ENCODE peak calls at places on chromosomes 5 and 9, in ten cellular contexts. B, C, F, Z, I, P, V, G, E and M are unnamed samples.

GRCh38 chr5:180003145-180003544 is 68.4 kb downstream of the RNF130 start:
- DNase-seq in B (no peak), C (no peak), F (no peak), Z (no peak), I (no peak), P (no peak), V (no peak), G (no peak), E (no peak), M (no peak)

GRCh38 chr5:140509898-140510297 is 37.6 kb upstream of the EIF4EBP3 start:
- DNase-seq in B (no peak), C (no peak), F (no peak), Z (no peak), I (no peak), P (no peak), V (no peak), G (no peak), E (no peak), M (no peak)

GRCh38 chr5:93756372-93756771 is 15.0 kb upstream of the POU5F2 start:
- DNase-seq in B (no peak), C (no peak), F (no peak), Z (no peak), I (no peak), P (no peak), V (no peak), G (no peak), E (no peak), M (no peak)

GRCh38 chr5:181047921-181048320 is 7.9 kb downstream of the BTNL9 start:
- DNase-seq in B (no peak), C (no peak), F (no peak), Z (no peak), I (no peak), P (no peak), V (no peak), G (no peak), E (no peak), M (no peak)

GRCh38 chr5:144026286-144026685 is 144.2 kb downstream of the YIPF5 start:
- DNase-seq in B (no peak), C (no peak), F (no peak), Z (no peak), I (no peak), P (no peak), V (no peak), G (no peak), E (no peak), M (no peak)

GRCh38 chr9:124251188-124251587 is 6.6 kb upstream of the NEK6 start:
- DNase-seq in B (no peak), C (no peak), F (no peak), Z (no peak), I (no peak), P (no peak), V (peak), G (no peak), E (no peak), M (no peak)

GRCh38 chr9:123548749-123549545 is 192.9 kb downstream of the CRB2 start:
- DNase-seq in B (no peak), C (no peak), F (no peak), Z (no peak), I (no peak), P (no peak), V (no peak), G (no peak), E (no peak), M (no peak)

GRCh38 chr5:4095918-4096630 is 500.4 kb downstream of the IRX1 start:
- DNase-seq in B (no peak), C (no peak), F (no peak), Z (no peak), I (no peak), P (no peak), V (no peak), G (no peak), E (no peak), M (no peak)

GRCh38 chr9:113988385-113988784 is 89.7 kb downstream of the AMBP start:
- DNase-seq in B (no peak), C (no peak), F (no peak), Z (no peak), I (no peak), P (no peak), V (no peak), G (no peak), E (no peak), M (no peak)

GRCh38 chr5:138264183-138264582 is 10.2 kb downstream of the GFRA3 start:
- DNase-seq in B (no peak), C (no peak), F (no peak), Z (no peak), I (no peak), P (no peak), V (no peak), G (no peak), E (no peak), M (no peak)

GRCh38 chr9:131111854-131112311 is 13.5 kb upstream of the NUP214 start:
- DNase-seq in B (no peak), C (no peak), F (peak), Z (no peak), I (no peak), P (no peak), V (no peak), G (no peak), E (peak), M (no peak)

GRCh38 chr5:170221319-170221718 is 11.5 kb upstream of the C5orf58 start:
- DNase-seq in B (no peak), C (no peak), F (peak), Z (no peak), I (no peak), P (no peak), V (no peak), G (peak), E (no peak), M (no peak)

GRCh38 chr5:160165137-160166068 is 46.2 kb upstream of the PWWP2A start:
- DNase-seq in B (peak), C (no peak), F (peak), Z (peak), I (no peak), P (peak), V (peak), G (peak), E (peak), M (no peak)

GRCh38 chr5:107514305-107514704 is 156.4 kb downstream of the EFNA5 start:
- DNase-seq in B (no peak), C (no peak), F (no peak), Z (no peak), I (no peak), P (peak), V (no peak), G (peak), E (no peak), M (no peak)

GRCh38 chr9:38295751-38296150 is 96.8 kb upstream of the ALDH1B1 start:
- DNase-seq in B (no peak), C (no peak), F (no peak), Z (no peak), I (no peak), P (no peak), V (no peak), G (no peak), E (no peak), M (no peak)

GRCh38 chr5:91928751-91929521 is 545.8 kb upstream of the ARRDC3 start:
- DNase-seq in B (no peak), C (no peak), F (peak), Z (no peak), I (no peak), P (peak), V (no peak), G (peak), E (no peak), M (no peak)

GRCh38 chr9:126761274-126761673 is 43.6 kb upstream of the ZBTB43 start:
- DNase-seq in B (no peak), C (no peak), F (no peak), Z (no peak), I (no peak), P (no peak), V (no peak), G (no peak), E (no peak), M (no peak)

GRCh38 chr9:131641618-131642495 is 96.5 kb downstream of the PRRT1B start:
- DNase-seq in B (no peak), C (no peak), F (peak), Z (no peak), I (no peak), P (no peak), V (no peak), G (no peak), E (peak), M (no peak)

GRCh38 chr5:9033524-9033923 is 512.4 kb downstream of the SEMA5A start:
- DNase-seq in B (no peak), C (no peak), F (no peak), Z (no peak), I (no peak), P (no peak), V (no peak), G (no peak), E (no peak), M (no peak)